ENCODE peak calls at places on chromosomes 6 and 20, in five cellular contexts. H is WTC11, R is astrocyte, W is glutamatergic neuron, E is endothelial cell. B is an unnamed sample.

GRCh38 chr6:98835149-98836024 is 1.0 kb downstream of the POU3F2 start:
- DNase-seq in H (no peak), R (peak), W (peak), E (peak), B (no peak)

GRCh38 chr20:44692932-44693476 is 22.2 kb upstream of the CCN5 start:
- DNase-seq in H (no peak), R (peak), W (no peak), E (no peak), B (no peak)

GRCh38 chr6:43428112-43428570 is 800 bp downstream of the ABCC10 start:
- DNase-seq in H (no peak), R (peak), W (no peak), E (no peak), B (no peak)

GRCh38 chr6:1872649-1873131 is 263.0 kb downstream of the FOXC1 start:
- DNase-seq in H (peak), R (peak), W (peak), E (no peak), B (no peak)

GRCh38 chr20:60934724-60935123 is 317.3 kb upstream of the CDH4 start:
- DNase-seq in H (no peak), R (no peak), W (no peak), E (no peak), B (no peak)

GRCh38 chr20:62944184-62944583 is 6.2 kb downstream of the GID8 start:
- DNase-seq in H (no peak), R (no peak), W (no peak), E (no peak), B (no peak)

GRCh38 chr6:158161566-158162254 is 6.4 kb downstream of the SERAC1 start:
- DNase-seq in H (peak), R (no peak), W (no peak), E (no peak), B (no peak)

GRCh38 chr6:51105357-51105756 is 286.7 kb downstream of the TFAP2B start:
- DNase-seq in H (no peak), R (no peak), W (no peak), E (no peak), B (no peak)

GRCh38 chr6:130810307-130811030 is 16.7 kb upstream of the SMLR1 start:
- DNase-seq in H (no peak), R (peak), W (no peak), E (no peak), B (no peak)

GRCh38 chr6:131250121-131250520 is 114.9 kb downstream of the AKAP7 start:
- DNase-seq in H (peak), R (peak), W (peak), E (peak), B (peak)

GRCh38 chr6:105080279-105080678 is 99.5 kb downstream of the POPDC3 start:
- DNase-seq in H (no peak), R (no peak), W (no peak), E (no peak), B (no peak)

GRCh38 chr6:105072799-105073199 is 107.0 kb downstream of the POPDC3 start:
- DNase-seq in H (no peak), R (peak), W (no peak), E (no peak), B (no peak)

GRCh38 chr6:105075210-105075609 is 104.6 kb downstream of the POPDC3 start:
- DNase-seq in H (no peak), R (no peak), W (no peak), E (no peak), B (no peak)

GRCh38 chr6:105077592-105078463 is 102.0 kb downstream of the POPDC3 start:
- DNase-seq in H (no peak), R (peak), W (no peak), E (no peak), B (peak)
- TF ChIP-seq CTCF in H (no peak), R (peak), W (peak), E (peak), B (no peak)

DNA sequence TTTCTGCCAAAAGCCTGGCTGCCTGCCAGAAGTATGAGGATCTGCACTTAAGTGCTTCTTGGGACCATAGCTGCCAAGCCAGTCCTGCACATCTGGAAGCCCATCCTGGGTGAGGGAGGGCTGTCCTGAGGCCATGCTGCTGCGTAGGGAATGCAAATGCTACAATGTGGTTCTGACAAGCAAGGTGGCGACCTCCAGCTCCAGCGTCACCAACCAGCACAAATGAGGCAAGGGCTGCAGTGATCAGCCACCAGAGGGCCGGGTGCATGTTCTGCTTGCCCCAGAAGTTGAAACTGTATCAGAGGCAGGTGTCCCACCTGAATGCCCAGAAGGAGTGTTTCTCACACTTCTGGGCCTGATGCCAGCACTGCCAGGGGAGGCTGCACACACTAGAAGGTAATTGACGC is 99.1 kb upstream of the KCNQ5 start:
- DNase-seq in H (peak), R (no peak), W (peak), E (peak), B (peak)
- TF ChIP-seq CTCF in H (peak), R (no peak), W (peak), E (peak), B (no peak)

GRCh38 chr20:8523684-8524083 is 391.6 kb downstream of the PLCB1 start:
- DNase-seq in H (peak), R (no peak), W (no peak), E (no peak), B (no peak)
- TF ChIP-seq CTCF in H (no peak), R (no peak), W (no peak), E (no peak), B (no peak)

GRCh38 chr20:32509639-32510066 is 75.5 kb downstream of the NOL4L start:
- DNase-seq in H (no peak), R (no peak), W (peak), E (peak), B (peak)
- TF ChIP-seq CTCF in H (no peak), R (no peak), W (no peak), E (no peak), B (no peak)

GRCh38 chr6:53151676-53152075 is 3.0 kb upstream of the GCM1 start:
- DNase-seq in H (peak), R (no peak), W (no peak), E (peak), B (peak)
- TF ChIP-seq CTCF in H (peak), R (no peak), W (no peak), E (peak), B (peak)

DNA sequence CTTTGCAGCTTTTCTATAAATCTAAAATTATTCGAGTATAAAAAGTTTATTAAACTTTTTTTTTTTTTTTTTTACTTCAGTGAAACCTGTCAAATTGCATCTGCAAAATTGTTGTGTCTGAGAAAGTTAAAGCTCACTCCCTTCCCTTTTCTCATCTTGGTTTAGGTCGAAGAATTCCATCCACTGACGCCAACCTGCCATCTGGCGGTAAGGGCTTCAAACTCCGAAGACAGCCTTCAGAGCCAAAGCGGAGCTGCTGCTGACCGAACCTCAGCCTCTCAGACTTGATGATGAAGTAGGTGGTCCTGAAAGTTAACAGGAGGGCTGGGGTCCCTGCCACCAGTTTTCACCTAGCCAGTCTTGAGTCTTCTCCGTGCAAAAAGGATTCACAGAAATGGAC is 29.6 kb upstream of the VAPB start:
- DNase-seq in H (peak), R (no peak), W (no peak), E (no peak), B (no peak)
- TF ChIP-seq CTCF in H (no peak), R (no peak), W (no peak), E (no peak), B (no peak)

GRCh38 chr6:22413681-22414305 is 117.0 kb upstream of the PRL start:
- DNase-seq in H (no peak), R (peak), W (no peak), E (no peak), B (no peak)
- TF ChIP-seq CTCF in H (no peak), R (no peak), W (no peak), E (no peak), B (no peak)